ENCODE peak calls at places on chromosomes 7 and 10, in ten cellular contexts. N is tibial nerve, Y is thyroid gland, T is heart left ventricle, R is transverse colon, D is uterus, C is esophagus squamous epithelium, Z is esophagus muscularis mucosa, B is body of pancreas, G is adrenal gland. F is an unnamed sample.

GRCh38 chr10:111430070-111430469 is 353.2 kb downstream of the ADRA2A start:
- DNase-seq in N (no peak), Y (no peak), T (no peak), R (no peak), D (no peak), C (no peak), Z (peak), B (no peak), G (no peak), F (no peak)

GRCh38 chr10:12351889-12352288 is 2.5 kb downstream of the CAMK1D start:
- DNase-seq in N (no peak), Y (no peak), T (no peak), R (no peak), D (no peak), C (no peak), Z (no peak), B (no peak), G (no peak), F (no peak)

GRCh38 chr10:96740579-96741281 is 20.4 kb upstream of the PIK3AP1 start:
- DNase-seq in N (peak), Y (no peak), T (peak), R (peak), D (no peak), C (no peak), Z (no peak), B (no peak), G (peak), F (no peak)

GRCh38 chr10:61612009-61612408 is 50.7 kb upstream of the CABCOCO1 start:
- DNase-seq in N (peak), Y (peak), T (no peak), R (no peak), D (peak), C (no peak), Z (no peak), B (peak), G (peak), F (no peak)

GRCh38 chr10:127908106-127908957 is 1.4 kb downstream of the PTPRE start:
- DNase-seq in N (no peak), Y (no peak), T (peak), R (no peak), D (no peak), C (no peak), Z (peak), B (no peak), G (peak), F (no peak)

GRCh38 chr7:30968747-30969603 is 5.2 kb downstream of the GHRHR start:
- DNase-seq in N (no peak), Y (peak), T (no peak), R (no peak), D (no peak), C (no peak), Z (peak), B (no peak), G (no peak), F (no peak)

GRCh38 chr10:6163364-6164270 is 39.1 kb upstream of the PFKFB3 start:
- DNase-seq in N (peak), Y (peak), T (peak), R (peak), D (peak), C (peak), Z (no peak), B (peak), G (peak), F (peak)

GRCh38 chr10:118324140-118324539 is 18.0 kb downstream of the FAM204A start:
- DNase-seq in N (no peak), Y (no peak), T (no peak), R (no peak), D (no peak), C (no peak), Z (no peak), B (no peak), G (no peak), F (no peak)

GRCh38 chr10:130202984-130203617 is 66.9 kb downstream of the GLRX3 start:
- DNase-seq in N (no peak), Y (no peak), T (no peak), R (no peak), D (no peak), C (no peak), Z (no peak), B (no peak), G (no peak), F (no peak)

GRCh38 chr7:27201231-27202017 is 1.5 kb upstream of the HOXA13 start:
- DNase-seq in N (no peak), Y (no peak), T (no peak), R (no peak), D (no peak), C (no peak), Z (no peak), B (no peak), G (no peak), F (no peak)

GRCh38 chr7:45660901-45661211 is 86.7 kb downstream of the ADCY1 start:
- DNase-seq in N (no peak), Y (no peak), T (no peak), R (no peak), D (no peak), C (no peak), Z (peak), B (no peak), G (no peak), F (no peak)

GRCh38 chr7:105794741-105795729 is 81.4 kb downstream of the ATXN7L1 start:
- DNase-seq in N (no peak), Y (no peak), T (peak), R (no peak), D (peak), C (no peak), Z (no peak), B (no peak), G (peak), F (no peak)

GRCh38 chr7:114900127-114900526 is 21.8 kb upstream of the MDFIC start:
- DNase-seq in N (no peak), Y (no peak), T (no peak), R (no peak), D (no peak), C (no peak), Z (no peak), B (no peak), G (no peak), F (no peak)

GRCh38 chr10:88848499-88848898 is 3.1 kb downstream of the ANKRD22 start:
- DNase-seq in N (no peak), Y (no peak), T (no peak), R (no peak), D (no peak), C (no peak), Z (no peak), B (no peak), G (no peak), F (no peak)

GRCh38 chr10:80462986-80463741 is 9.1 kb downstream of the TSPAN14 start:
- DNase-seq in N (no peak), Y (no peak), T (no peak), R (no peak), D (no peak), C (no peak), Z (peak), B (no peak), G (no peak), F (no peak)

GRCh38 chr10:103781329-103782061 is 73.9 kb downstream of the SH3PXD2A start:
- DNase-seq in N (no peak), Y (no peak), T (no peak), R (peak), D (no peak), C (no peak), Z (no peak), B (no peak), G (no peak), F (peak)

GRCh38 chr10:43166879-43167490 is 28.7 kb downstream of the CSGALNACT2 start:
- DNase-seq in N (no peak), Y (no peak), T (no peak), R (no peak), D (no peak), C (no peak), Z (no peak), B (no peak), G (no peak), F (no peak)

GRCh38 chr10:87093461-87094372 is 926 bp downstream of the GLUD1 start:
- DNase-seq in N (peak), Y (peak), T (peak), R (peak), D (peak), C (peak), Z (no peak), B (peak), G (peak), F (peak)

GRCh38 chr10:103669243-103669929 is 175.9 kb downstream of the NEURL1 start:
- DNase-seq in N (no peak), Y (no peak), T (no peak), R (no peak), D (no peak), C (no peak), Z (no peak), B (no peak), G (no peak), F (no peak)

GRCh38 chr7:143882020-143882610 is 19.9 kb downstream of the TCAF1 start:
- DNase-seq in N (no peak), Y (peak), T (peak), R (peak), D (peak), C (no peak), Z (peak), B (peak), G (peak), F (no peak)

GRCh38 chr10:93445097-93445960 is 36.8 kb downstream of the MYOF start:
- DNase-seq in N (peak), Y (peak), T (peak), R (peak), D (peak), C (peak), Z (peak), B (peak), G (peak), F (no peak)

GRCh38 chr10:13271552-13272163 is 28.2 kb downstream of the PHYH start:
- DNase-seq in N (peak), Y (peak), T (peak), R (peak), D (peak), C (peak), Z (no peak), B (peak), G (peak), F (peak)

GRCh38 chr7:132187869-132188789 is 388.1 kb downstream of the PLXNA4 start:
- DNase-seq in N (no peak), Y (no peak), T (no peak), R (no peak), D (no peak), C (no peak), Z (no peak), B (no peak), G (no peak), F (no peak)

GRCh38 chr10:127973810-127974311 is 67.0 kb downstream of the PTPRE start:
- DNase-seq in N (no peak), Y (no peak), T (no peak), R (no peak), D (no peak), C (no peak), Z (no peak), B (no peak), G (no peak), F (no peak)

GRCh38 chr7:13097508-13097907 is 410.1 kb downstream of the ARL4A start:
- DNase-seq in N (no peak), Y (no peak), T (no peak), R (no peak), D (no peak), C (no peak), Z (no peak), B (no peak), G (no peak), F (no peak)

DNA sequence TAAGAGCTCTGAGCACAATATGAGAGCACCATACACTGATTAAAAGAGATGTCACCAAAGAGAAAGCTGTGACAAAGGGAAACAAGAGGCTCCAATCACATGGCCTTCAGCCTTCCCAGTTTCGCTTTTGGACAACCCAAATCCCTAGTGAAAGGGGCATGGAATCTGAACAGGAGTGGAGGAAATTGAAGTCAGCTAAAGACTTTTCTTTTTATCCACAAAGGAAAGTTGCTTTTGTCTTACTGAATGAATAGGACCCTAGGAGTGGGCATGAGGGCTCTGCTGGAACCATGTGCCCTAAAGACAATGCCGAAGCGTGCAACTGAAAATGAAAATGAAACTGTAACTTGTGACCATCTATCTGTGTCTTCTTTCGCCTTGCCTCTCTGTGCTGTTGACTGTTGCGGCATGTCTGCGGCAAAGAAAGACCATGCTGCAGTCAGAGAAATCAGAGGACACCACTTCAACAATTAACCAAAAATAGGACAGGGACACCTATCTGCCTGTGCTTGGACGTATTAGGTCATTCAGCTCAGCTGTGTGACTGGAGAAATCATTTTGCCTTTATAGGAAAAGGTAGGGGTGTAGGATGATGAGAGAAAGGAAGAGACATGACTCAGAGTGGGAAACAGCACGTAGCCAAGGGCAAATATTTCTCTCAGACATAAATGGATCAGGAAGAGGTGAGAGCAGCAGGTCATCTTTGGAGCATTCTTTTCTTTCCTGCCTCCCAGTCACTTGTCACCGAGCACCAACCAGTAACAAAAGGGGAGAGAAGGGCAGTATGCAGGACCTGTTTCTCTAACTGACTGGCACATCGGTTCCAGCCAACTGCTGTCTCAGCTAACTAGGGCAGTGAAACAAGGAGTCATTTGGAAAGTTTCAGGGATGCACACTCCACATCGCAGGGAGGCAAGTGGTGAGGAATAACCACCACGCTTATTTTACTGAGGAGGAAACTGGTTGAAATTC is 12.3 kb downstream of the CAV2 start:
- DNase-seq in N (no peak), Y (peak), T (peak), R (no peak), D (peak), C (no peak), Z (no peak), B (no peak), G (peak), F (no peak)
- TF ChIP-seq POLR2A in N (no peak), Y (no peak), T (no peak), R (no peak), D (no peak), C (no peak), Z (no peak), B (no peak), G (no peak), F (no peak)

GRCh38 chr7:149196705-149197171 is 1.4 kb downstream of the ZNF282 start:
- DNase-seq in N (no peak), Y (peak), T (no peak), R (peak), D (no peak), C (no peak), Z (no peak), B (no peak), G (peak), F (peak)
- TF ChIP-seq POLR2A in N (no peak), Y (no peak), T (no peak), R (no peak), D (no peak), C (no peak), Z (no peak), B (no peak), G (peak), F (no peak)

GRCh38 chr10:113854019-113854756 is at the start of the genes DCLRE1A and NHLRC2:
- DNase-seq in N (peak), Y (peak), T (peak), R (peak), D (peak), C (peak), Z (peak), B (peak), G (peak), F (peak)
- TF ChIP-seq POLR2A in N (no peak), Y (no peak), T (peak), R (no peak), D (no peak), C (no peak), Z (no peak), B (peak), G (peak), F (peak)

GRCh38 chr10:49538381-49539319 is at the start of gene ERCC6:
- DNase-seq in N (peak), Y (peak), T (peak), R (peak), D (peak), C (peak), Z (peak), B (peak), G (peak), F (peak)
- TF ChIP-seq POLR2A in N (peak), Y (peak), T (peak), R (peak), D (peak), C (peak), Z (no peak), B (peak), G (peak), F (peak)

F was measured in erythroblast.